ENCODE peak calls at places on chromosomes 3 and 15, in five cellular contexts. A is heart right ventricle, P is tibial artery, X is cardiac fibroblast, K is IMR-90. S is an unnamed sample.

GRCh38 chr3:89867286-89867685 is 759.9 kb downstream of the EPHA3 start:
- DNase-seq in A (no peak), P (no peak), X (peak), K (no peak), S (no peak)

GRCh38 chr3:31488475-31489017 is 44.2 kb upstream of the STT3B start:
- DNase-seq in A (no peak), P (no peak), X (no peak), K (no peak), S (no peak)

GRCh38 chr3:169299897-169300296 is 363.6 kb downstream of the MECOM start:
- DNase-seq in A (peak), P (no peak), X (no peak), K (no peak), S (no peak)

GRCh38 chr3:129197341-129197740 is 13.6 kb upstream of the CNBP start:
- DNase-seq in A (no peak), P (no peak), X (no peak), K (no peak), S (no peak)

GRCh38 chr3:66633564-66633963 is 132.7 kb upstream of the LRIG1 start:
- DNase-seq in A (peak), P (no peak), X (peak), K (no peak), S (no peak)

GRCh38 chr15:48798319-48798718 is 12.6 kb downstream of the CEP152 start:
- DNase-seq in A (no peak), P (no peak), X (no peak), K (no peak), S (no peak)

GRCh38 chr3:59641169-59641914 is 591.5 kb upstream of the CFAP20DC start:
- DNase-seq in A (peak), P (peak), X (peak), K (peak), S (peak)

GRCh38 chr3:149641011-149641728 is 16.7 kb downstream of the WWTR1 start:
- DNase-seq in A (no peak), P (no peak), X (no peak), K (no peak), S (no peak)

GRCh38 chr15:66966256-66966655 is 99.1 kb upstream of the SMAD3 start:
- DNase-seq in A (no peak), P (no peak), X (no peak), K (no peak), S (no peak)
- TF ChIP-seq CTCF in A (no peak), P (no peak), X (no peak), K (peak), S (no peak)

GRCh38 chr15:85168642-85169173 is 187.1 kb downstream of the PDE8A start:
- DNase-seq in A (no peak), P (no peak), X (peak), K (peak), S (no peak)
- H3K4me3 ChIP-seq in A (no peak), P (no peak), X (no peak), K (peak), S (no peak)

GRCh38 chr3:54127499-54128056 is 5.2 kb downstream of the CACNA2D3 start:
- DNase-seq in A (no peak), P (no peak), X (no peak), K (no peak), S (no peak)
- TF ChIP-seq CTCF in A (no peak), P (no peak), X (no peak), K (no peak), S (no peak)

GRCh38 chr15:42584031-42584765 is 8.8 kb downstream of the STARD9 start:
- DNase-seq in A (no peak), P (no peak), X (peak), K (peak), S (no peak)

GRCh38 chr15:42578984-42579537 is 3.7 kb downstream of the STARD9 start:
- DNase-seq in A (no peak), P (no peak), X (no peak), K (no peak), S (no peak)

GRCh38 chr15:42577514-42578031 is 2.2 kb downstream of the STARD9 start:
- DNase-seq in A (no peak), P (no peak), X (peak), K (peak), S (peak)

GRCh38 chr15:42581272-42581730 is 5.9 kb downstream of the STARD9 start:
- DNase-seq in A (peak), P (peak), X (peak), K (peak), S (peak)

DNA sequence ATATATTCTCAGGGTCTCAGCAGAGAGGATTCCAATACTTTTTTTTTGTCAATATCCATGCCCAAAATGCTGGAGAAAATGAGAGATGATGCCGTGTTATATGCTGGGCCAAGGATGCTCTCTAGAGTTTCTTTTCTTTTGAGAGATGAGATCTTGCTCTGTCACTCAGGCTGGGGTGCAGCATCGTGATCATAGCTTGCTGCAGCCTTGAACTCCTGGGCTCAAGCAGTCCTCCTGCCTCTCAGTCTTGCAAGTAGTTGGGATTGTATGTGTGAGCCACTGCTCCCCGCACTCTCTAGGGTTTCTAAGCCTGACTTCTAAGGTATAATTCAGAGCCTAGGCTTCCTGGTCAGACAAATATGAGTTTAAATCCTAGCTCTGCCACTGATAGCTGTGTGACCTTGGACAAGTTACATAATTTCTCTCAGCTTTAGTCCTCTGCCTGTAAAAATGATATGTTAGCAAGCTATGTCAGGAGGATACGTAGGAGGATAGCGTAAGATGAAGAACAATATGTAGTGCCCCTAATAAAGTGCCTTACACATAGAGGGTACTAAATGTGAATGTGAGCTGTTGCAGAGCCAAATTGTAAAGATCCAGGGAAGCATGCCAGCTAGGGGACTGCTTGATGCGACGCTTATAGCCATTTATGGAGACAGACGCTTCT is 7.3 kb downstream of the STARD9 start:
- DNase-seq in A (no peak), P (no peak), X (no peak), K (no peak), S (no peak)
- H3K4me3 ChIP-seq in A (no peak), P (peak), X (no peak), K (no peak), S (no peak)

GRCh38 chr15:77659350-77660321 is 26.9 kb upstream of the LINGO1 start:
- DNase-seq in A (peak), P (no peak), X (peak), K (peak), S (peak)
- TF ChIP-seq CTCF in A (peak), P (no peak), X (peak), K (peak), S (peak)

S was measured in AG10803.